ENCODE peak calls at places on chromosomes 13 and 19, in seven cellular contexts. One of them, this sample, is unnamed.

GRCh38 chr19:48393559-48394330 is at the start of gene GRIN2D:
- DNase-seq in cardiac fibroblast: peak
- DNase-seq in HL-60: no peak
- DNase-seq in spleen: no peak
- DNase-seq in fibroblast of the aortic adventitia: no peak
- DNase-seq in hepatocyte: peak
- DNase-seq in nephron progenitor cell: peak
- DNase-seq in this sample: peak

GRCh38 chr19:52336976-52337375 is 933 bp downstream of the ZNF610 start:
- DNase-seq in cardiac fibroblast: peak
- DNase-seq in HL-60: no peak
- DNase-seq in spleen: no peak
- DNase-seq in fibroblast of the aortic adventitia: peak
- DNase-seq in hepatocyte: peak
- DNase-seq in nephron progenitor cell: peak
- DNase-seq in this sample: peak

GRCh38 chr13:39874331-39875055 is 219.0 kb downstream of the COG6 start:
- DNase-seq in cardiac fibroblast: no peak
- DNase-seq in HL-60: no peak
- DNase-seq in spleen: no peak
- DNase-seq in fibroblast of the aortic adventitia: peak
- DNase-seq in hepatocyte: no peak
- DNase-seq in nephron progenitor cell: no peak
- DNase-seq in this sample: no peak

GRCh38 chr13:28161370-28161769 is 23.0 kb downstream of the PAN3 start:
- DNase-seq in cardiac fibroblast: peak
- DNase-seq in HL-60: no peak
- DNase-seq in spleen: no peak
- DNase-seq in fibroblast of the aortic adventitia: peak
- DNase-seq in hepatocyte: peak
- DNase-seq in nephron progenitor cell: no peak
- DNase-seq in this sample: no peak

GRCh38 chr13:111394211-111394922 is 73.9 kb downstream of the TEX29 start:
- DNase-seq in cardiac fibroblast: no peak
- DNase-seq in HL-60: no peak
- DNase-seq in spleen: peak
- DNase-seq in fibroblast of the aortic adventitia: no peak
- DNase-seq in hepatocyte: no peak
- DNase-seq in nephron progenitor cell: no peak
- DNase-seq in this sample: peak

GRCh38 chr19:5935473-5936307 is 21.6 kb downstream of the CAPS start:
- DNase-seq in cardiac fibroblast: no peak
- DNase-seq in HL-60: no peak
- DNase-seq in spleen: no peak
- DNase-seq in fibroblast of the aortic adventitia: no peak
- DNase-seq in hepatocyte: no peak
- DNase-seq in nephron progenitor cell: no peak
- DNase-seq in this sample: no peak

GRCh38 chr19:51366999-51367564 is 894 bp upstream of the ETFB start:
- DNase-seq in cardiac fibroblast: no peak
- DNase-seq in HL-60: no peak
- DNase-seq in spleen: peak
- DNase-seq in fibroblast of the aortic adventitia: no peak
- DNase-seq in hepatocyte: peak
- DNase-seq in nephron progenitor cell: peak
- DNase-seq in this sample: peak

GRCh38 chr13:79525458-79525857 is 44.5 kb downstream of the NDFIP2 start:
- DNase-seq in cardiac fibroblast: no peak
- DNase-seq in HL-60: no peak
- DNase-seq in spleen: no peak
- DNase-seq in fibroblast of the aortic adventitia: no peak
- DNase-seq in hepatocyte: no peak
- DNase-seq in nephron progenitor cell: no peak
- DNase-seq in this sample: no peak

GRCh38 chr13:40597735-40598365 is 68.6 kb downstream of the FOXO1 start:
- DNase-seq in cardiac fibroblast: no peak
- DNase-seq in HL-60: no peak
- DNase-seq in spleen: no peak
- DNase-seq in fibroblast of the aortic adventitia: no peak
- DNase-seq in hepatocyte: no peak
- DNase-seq in nephron progenitor cell: no peak
- DNase-seq in this sample: no peak

GRCh38 chr19:2797280-2797679 is 12.0 kb downstream of the THOP1 start:
- DNase-seq in cardiac fibroblast: no peak
- DNase-seq in HL-60: no peak
- DNase-seq in spleen: no peak
- DNase-seq in fibroblast of the aortic adventitia: no peak
- DNase-seq in hepatocyte: no peak
- DNase-seq in nephron progenitor cell: no peak
- DNase-seq in this sample: no peak

GRCh38 chr13:80276371-80277289 is 64.3 kb downstream of the SPRY2 start:
- DNase-seq in cardiac fibroblast: peak
- DNase-seq in HL-60: no peak
- DNase-seq in spleen: no peak
- DNase-seq in fibroblast of the aortic adventitia: no peak
- DNase-seq in hepatocyte: no peak
- DNase-seq in nephron progenitor cell: peak
- DNase-seq in this sample: no peak

GRCh38 chr13:38814331-38814730 is 127.5 kb downstream of the FREM2 start:
- DNase-seq in cardiac fibroblast: no peak
- DNase-seq in HL-60: no peak
- DNase-seq in spleen: no peak
- DNase-seq in fibroblast of the aortic adventitia: no peak
- DNase-seq in hepatocyte: no peak
- DNase-seq in nephron progenitor cell: no peak
- DNase-seq in this sample: no peak

GRCh38 chr13:52118595-52118994 is 10.3 kb downstream of the NEK5 start:
- DNase-seq in cardiac fibroblast: no peak
- DNase-seq in HL-60: no peak
- DNase-seq in spleen: no peak
- DNase-seq in fibroblast of the aortic adventitia: no peak
- DNase-seq in hepatocyte: no peak
- DNase-seq in nephron progenitor cell: no peak
- DNase-seq in this sample: no peak

GRCh38 chr13:94154362-94154761 is 325.1 kb downstream of the DCT start:
- DNase-seq in cardiac fibroblast: peak
- DNase-seq in HL-60: no peak
- DNase-seq in spleen: no peak
- DNase-seq in fibroblast of the aortic adventitia: peak
- DNase-seq in hepatocyte: no peak
- DNase-seq in nephron progenitor cell: no peak
- DNase-seq in this sample: no peak

GRCh38 chr13:40233731-40234195 is 432.7 kb downstream of the FOXO1 start:
- DNase-seq in cardiac fibroblast: no peak
- DNase-seq in HL-60: no peak
- DNase-seq in spleen: no peak
- DNase-seq in fibroblast of the aortic adventitia: no peak
- DNase-seq in hepatocyte: no peak
- DNase-seq in nephron progenitor cell: peak
- DNase-seq in this sample: no peak

GRCh38 chr19:35460608-35461007 is 12.6 kb downstream of the FFAR2 start:
- DNase-seq in cardiac fibroblast: no peak
- DNase-seq in HL-60: no peak
- DNase-seq in spleen: no peak
- DNase-seq in fibroblast of the aortic adventitia: no peak
- DNase-seq in hepatocyte: no peak
- DNase-seq in nephron progenitor cell: no peak
- DNase-seq in this sample: no peak

GRCh38 chr13:107680115-107680514 is 535.2 kb downstream of the LIG4 start:
- DNase-seq in cardiac fibroblast: no peak
- DNase-seq in HL-60: no peak
- DNase-seq in spleen: no peak
- DNase-seq in fibroblast of the aortic adventitia: no peak
- DNase-seq in hepatocyte: no peak
- DNase-seq in nephron progenitor cell: no peak
- DNase-seq in this sample: no peak

GRCh38 chr19:11378319-11379189 is 4.1 kb downstream of the SWSAP1 start:
- DNase-seq in cardiac fibroblast: peak
- DNase-seq in HL-60: no peak
- DNase-seq in spleen: peak
- DNase-seq in fibroblast of the aortic adventitia: peak
- DNase-seq in hepatocyte: peak
- DNase-seq in nephron progenitor cell: peak
- DNase-seq in this sample: peak

GRCh38 chr19:13016628-13017305 is 21.5 kb downstream of the NFIX start:
- DNase-seq in cardiac fibroblast: no peak
- DNase-seq in HL-60: no peak
- DNase-seq in spleen: no peak
- DNase-seq in fibroblast of the aortic adventitia: peak
- DNase-seq in hepatocyte: no peak
- DNase-seq in nephron progenitor cell: no peak
- DNase-seq in this sample: no peak

GRCh38 chr13:102814793-102815192 is 15.9 kb downstream of the BIVM start:
- DNase-seq in cardiac fibroblast: no peak
- DNase-seq in HL-60: no peak
- DNase-seq in spleen: no peak
- DNase-seq in fibroblast of the aortic adventitia: no peak
- DNase-seq in hepatocyte: no peak
- DNase-seq in nephron progenitor cell: no peak
- DNase-seq in this sample: no peak

DNA sequence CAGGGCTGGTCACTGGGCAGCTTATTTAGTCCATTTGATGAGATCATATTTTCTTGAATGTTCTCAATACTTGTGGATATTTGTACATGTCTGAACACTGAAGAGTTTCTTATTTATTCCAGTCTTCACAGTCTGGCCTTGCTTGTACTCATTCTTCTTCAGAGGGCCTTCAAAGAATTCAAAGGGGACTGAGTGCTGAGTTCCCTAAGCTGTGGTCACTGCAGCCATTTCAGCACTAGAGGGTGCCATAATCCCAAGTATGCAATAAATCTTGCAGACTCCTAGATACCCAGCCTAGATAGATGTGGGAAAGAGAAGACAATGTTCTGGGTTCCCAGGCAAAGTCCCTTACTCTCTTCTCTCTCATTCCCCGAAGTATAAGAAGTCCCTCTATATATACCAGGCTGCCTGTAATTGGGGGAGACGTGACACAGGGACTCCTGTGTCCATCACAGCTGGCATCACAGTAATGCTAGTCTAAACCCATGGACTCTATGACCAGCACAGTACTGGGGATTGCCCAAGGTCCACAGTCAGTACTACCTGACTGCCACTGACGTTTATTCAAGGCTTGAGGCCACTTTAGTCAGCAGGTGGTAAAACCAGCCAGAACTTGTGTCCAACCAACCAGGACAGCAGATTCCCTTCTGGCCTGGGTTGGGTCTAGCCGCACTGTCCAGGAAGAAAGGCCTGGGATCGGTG is 8.9 kb upstream of the VN1R1 start:
- DNase-seq in cardiac fibroblast: peak
- DNase-seq in HL-60: peak
- DNase-seq in spleen: no peak
- DNase-seq in fibroblast of the aortic adventitia: peak
- DNase-seq in hepatocyte: no peak
- DNase-seq in nephron progenitor cell: no peak
- DNase-seq in this sample: peak
- TF ChIP-seq CTCF in cardiac fibroblast: peak
- TF ChIP-seq CTCF in HL-60: peak
- TF ChIP-seq CTCF in spleen: no peak
- TF ChIP-seq CTCF in fibroblast of the aortic adventitia: peak
- TF ChIP-seq CTCF in hepatocyte: peak
- TF ChIP-seq CTCF in nephron progenitor cell: no peak
- TF ChIP-seq CTCF in this sample: no peak

GRCh38 chr19:46347985-46348384 is 1.1 kb downstream of the PPP5C start:
- DNase-seq in cardiac fibroblast: no peak
- DNase-seq in HL-60: no peak
- DNase-seq in spleen: no peak
- DNase-seq in fibroblast of the aortic adventitia: no peak
- DNase-seq in hepatocyte: no peak
- DNase-seq in nephron progenitor cell: no peak
- DNase-seq in this sample: no peak
- TF ChIP-seq CTCF in cardiac fibroblast: no peak
- TF ChIP-seq CTCF in HL-60: no peak
- TF ChIP-seq CTCF in spleen: no peak
- TF ChIP-seq CTCF in fibroblast of the aortic adventitia: no peak
- TF ChIP-seq CTCF in hepatocyte: no peak
- TF ChIP-seq CTCF in nephron progenitor cell: no peak
- TF ChIP-seq CTCF in this sample: no peak

DNA sequence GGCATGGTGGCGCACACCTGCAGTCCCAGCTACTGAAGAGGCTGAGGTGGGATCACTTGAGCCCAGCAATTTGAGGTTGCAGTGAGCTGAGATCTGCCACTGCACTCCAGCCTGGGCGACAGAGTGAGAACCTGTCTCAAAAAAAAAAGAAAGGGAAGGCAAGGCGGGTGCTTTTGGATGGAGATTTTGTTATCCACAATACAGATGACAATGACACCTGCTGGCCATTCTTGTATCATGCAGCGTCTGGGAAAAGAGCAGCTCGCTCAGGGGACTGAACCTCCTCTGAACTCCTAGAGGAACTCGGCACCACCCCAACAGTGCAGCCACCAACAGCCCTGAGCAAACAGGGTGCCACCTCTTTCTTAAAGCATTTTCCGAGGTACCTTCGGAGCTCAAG is 22.8 kb downstream of the HAUS8 start:
- DNase-seq in cardiac fibroblast: peak
- DNase-seq in HL-60: no peak
- DNase-seq in spleen: no peak
- DNase-seq in fibroblast of the aortic adventitia: peak
- DNase-seq in hepatocyte: peak
- DNase-seq in nephron progenitor cell: peak
- DNase-seq in this sample: peak
- TF ChIP-seq CTCF in cardiac fibroblast: peak
- TF ChIP-seq CTCF in HL-60: peak
- TF ChIP-seq CTCF in spleen: peak
- TF ChIP-seq CTCF in fibroblast of the aortic adventitia: peak
- TF ChIP-seq CTCF in hepatocyte: peak
- TF ChIP-seq CTCF in nephron progenitor cell: peak
- TF ChIP-seq CTCF in this sample: peak

GRCh38 chr13:54627973-54628372 is 1599.4 kb downstream of the OLFM4 start:
- DNase-seq in cardiac fibroblast: no peak
- DNase-seq in HL-60: no peak
- DNase-seq in spleen: no peak
- DNase-seq in fibroblast of the aortic adventitia: no peak
- DNase-seq in hepatocyte: no peak
- DNase-seq in nephron progenitor cell: no peak
- DNase-seq in this sample: no peak
- TF ChIP-seq CTCF in cardiac fibroblast: no peak
- TF ChIP-seq CTCF in HL-60: no peak
- TF ChIP-seq CTCF in spleen: no peak
- TF ChIP-seq CTCF in fibroblast of the aortic adventitia: no peak
- TF ChIP-seq CTCF in hepatocyte: no peak
- TF ChIP-seq CTCF in nephron progenitor cell: no peak
- TF ChIP-seq CTCF in this sample: no peak